ENCODE peak calls at places on chromosomes 4 and X, in four cellular contexts. T is mesenchymal stem cell; B is naive thymus-derived CD4-positive, alpha-beta T cell; W is esophagus muscularis mucosa. O is an unnamed sample. For H3K4me1, the result is how much of the 10 kb centered on the place peaks cover.

GRCh38 chr4:77500801-77501200 is 104.8 kb upstream of the CXCL13 start:
- DNase-seq in T (no peak), W (no peak), B (no peak), O (no peak)

GRCh38 chr4:18404642-18405041 is 383.1 kb upstream of the LCORL start:
- DNase-seq in T (no peak), W (no peak), B (no peak), O (no peak)

GRCh38 chr4:133592591-133592990 is 443.5 kb downstream of the PCDH10 start:
- DNase-seq in B (no peak), W (no peak), T (no peak), O (no peak)

GRCh38 chr4:111283066-111283677 is 660.3 kb upstream of the PITX2 start:
- DNase-seq in T (peak), W (no peak), B (peak), O (no peak)

GRCh38 chrX:112769034-112769433 is 71.6 kb downstream of the AMOT start:
- DNase-seq in T (peak), W (no peak), B (no peak), O (no peak)

GRCh38 chr4:8201341-8201781 is 2.3 kb downstream of the SH3TC1 start:
- DNase-seq in T (no peak), W (no peak), B (peak), O (peak)

GRCh38 chr4:56696056-56696455 is 15.0 kb upstream of the HOPX start:
- DNase-seq in W (no peak), B (no peak), T (no peak), O (no peak)

GRCh38 chr4:146436423-146437162 is 85.1 kb downstream of the SLC10A7 start:
- DNase-seq in T (no peak), B (no peak), W (no peak), O (no peak)

GRCh38 chr4:160180206-160180605 is 1077.3 kb downstream of the RAPGEF2 start:
- DNase-seq in B (no peak), W (no peak), T (peak), O (no peak)

GRCh38 chr4:13891544-13891939 is 264.0 kb upstream of the BOD1L1 start:
- DNase-seq in T (no peak), W (no peak), B (no peak), O (no peak)

GRCh38 chr4:83604315-83604714 is 68.4 kb downstream of the GPAT3 start:
- DNase-seq in B (no peak), W (no peak), T (no peak), O (no peak)

GRCh38 chr4:123397276-123398150 is 918 bp downstream of the SPRY1 start:
- DNase-seq in B (peak), T (peak), W (no peak), O (peak)

GRCh38 chr4:8181844-8182243 is 17.2 kb upstream of the SH3TC1 start:
- DNase-seq in B (no peak), W (no peak), T (no peak), O (no peak)

GRCh38 chr4:94126669-94127068 is 81.0 kb upstream of the SMARCAD1 start:
- DNase-seq in W (no peak), B (no peak), T (no peak), O (no peak)

GRCh38 chrX:9515464-9515863 is 50.6 kb downstream of the TBL1X start:
- DNase-seq in W (no peak), B (no peak), T (no peak), O (no peak)

GRCh38 chr4:81084029-81084428 is 53.5 kb downstream of the BMP3 start:
- DNase-seq in B (no peak), W (no peak), T (peak), O (no peak)

GRCh38 chr4:33134366-33134765 is 2414.2 kb downstream of the PCDH7 start:
- DNase-seq in T (no peak), B (no peak), W (no peak), O (no peak)

GRCh38 chrX:56503941-56504673 is 59.3 kb upstream of the UBQLN2 start:
- DNase-seq in B (no peak), T (no peak), W (no peak), O (no peak)

GRCh38 chr4:155837203-155837796 is 28.8 kb downstream of the ASIC5 start:
- DNase-seq in B (no peak), T (no peak), W (no peak), O (no peak)

GRCh38 chr4:24837781-24838180 is 42.4 kb downstream of the SOD3 start:
- DNase-seq in B (no peak), T (no peak), W (no peak), O (no peak)

GRCh38 chr4:24770111-24770584 is 25.2 kb upstream of the SOD3 start:
- DNase-seq in B (no peak), W (peak), T (peak), O (no peak)

GRCh38 chr4:147674496-147674895 is 9.5 kb downstream of the PRMT9 start:
- DNase-seq in T (no peak), W (no peak), B (no peak), O (no peak)

GRCh38 chr4:186368291-186368690 is 102.3 kb downstream of the F11 start:
- DNase-seq in B (no peak), W (no peak), T (no peak), O (no peak)

GRCh38 chrX:479273-479981 is 92.7 kb upstream of the PPP2R3B start:
- DNase-seq in B (no peak), T (no peak), W (no peak), O (no peak)

GRCh38 chr4:2064276-2064991 is 5.3 kb downstream of the NAT8L start:
- DNase-seq in B (no peak), T (no peak), W (no peak), O (peak)

GRCh38 chr4:153318696-153319320 is 25.7 kb upstream of the MND1 start:
- DNase-seq in T (peak), W (no peak), B (peak), O (peak)

GRCh38 chr4:2830632-2831610 is 12.7 kb upstream of the ADD1 start:
- DNase-seq in B (no peak), T (no peak), W (no peak), O (no peak)

GRCh38 chr4:185867770-185868169 is 55.8 kb upstream of the SORBS2 start:
- DNase-seq in B (no peak), W (no peak), T (no peak), O (no peak)

GRCh38 chrX:1488745-1489144 is 36.0 kb upstream of the ASMTL start:
- DNase-seq in B (no peak), W (no peak), T (no peak), O (no peak)

GRCh38 chr4:124642846-124643245 is 69.7 kb downstream of the ANKRD50 start:
- DNase-seq in W (no peak), T (no peak), B (no peak), O (no peak)

GRCh38 chr4:626201-627091 is 1.1 kb downstream of the PDE6B start:
- DNase-seq in W (no peak), T (no peak), B (no peak), O (no peak)

GRCh38 chr4:89744915-89745314 is 92.0 kb downstream of the SNCA start:
- DNase-seq in B (no peak), T (no peak), W (no peak), O (no peak)

GRCh38 chr4:66108898-66109297 is 438.6 kb upstream of the EPHA5 start:
- DNase-seq in B (no peak), T (no peak), W (no peak), O (no peak)

GRCh38 chr4:41160010-41160789 is 54.1 kb downstream of the APBB2 start:
- DNase-seq in W (peak), T (peak), B (no peak), O (no peak)

DNA sequence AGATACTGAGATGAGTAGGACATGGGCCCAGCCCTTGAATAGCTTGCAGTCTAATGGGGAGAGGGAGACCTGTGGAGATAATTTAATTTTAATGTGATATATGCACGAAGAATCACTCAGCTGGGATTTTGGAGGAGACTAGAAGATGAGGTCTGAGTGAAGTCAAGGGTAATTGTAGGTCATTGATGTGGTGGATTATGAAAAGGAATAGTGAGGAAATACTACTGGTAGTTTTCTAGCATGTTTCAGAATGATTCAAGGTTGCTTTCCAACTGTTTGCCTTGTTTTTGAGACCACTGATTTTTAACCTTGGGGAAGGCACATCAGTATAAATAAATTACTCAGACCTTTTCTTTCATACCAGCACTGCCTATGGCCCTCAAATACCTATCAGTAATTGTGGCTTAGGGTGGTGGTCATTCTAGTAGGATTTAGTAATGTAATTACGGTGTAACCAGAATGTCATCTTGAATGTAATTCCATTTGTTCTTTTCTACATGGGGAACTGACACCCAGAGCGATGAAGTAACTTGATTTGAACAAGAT is 25.6 kb downstream of the PTTG2 start:
- DNase-seq in T (no peak), W (no peak), B (no peak), O (no peak)
- H3K27ac ChIP-seq in T (no peak), W (peak), B (no peak), O (no peak)

GRCh38 chrX:133495464-133496391 is 80.4 kb upstream of the GPC4 start:
- DNase-seq in B (no peak), T (peak), W (no peak), O (no peak)
- H3K4me3 ChIP-seq in B (no peak), T (no peak), W (no peak), O (no peak)

DNA sequence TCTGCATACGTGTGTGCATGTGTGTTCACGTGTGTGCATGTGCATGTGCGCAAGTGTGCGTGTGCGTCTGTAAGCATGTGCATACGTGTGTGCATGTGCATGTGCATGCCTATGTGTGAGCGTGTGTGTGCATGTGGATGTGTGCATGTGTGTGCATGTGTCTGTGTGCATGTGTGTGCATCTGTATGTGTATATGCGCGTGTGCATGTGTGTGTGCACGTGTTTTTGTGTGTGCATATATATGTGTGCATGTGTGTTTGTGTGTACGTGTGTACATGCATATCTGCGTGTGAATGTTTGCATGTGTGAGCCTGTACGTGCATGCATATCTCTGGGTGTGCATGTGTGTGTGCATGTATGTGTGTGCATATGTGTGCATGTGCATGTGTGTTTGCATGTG is 35.7 kb upstream of the DRD5 start:
- DNase-seq in B (no peak), T (no peak), W (no peak), O (no peak)
- H3K4me1 ChIP-seq in B (under half), T (under half), W (under half), O (under half)

GRCh38 chr4:105598044-105598443 is 45.6 kb downstream of the ARHGEF38 start:
- DNase-seq in W (no peak), B (no peak), T (no peak), O (no peak)
- H3K27ac ChIP-seq in W (no peak), B (no peak), T (no peak), O (no peak)